ENCODE peak calls at places on chromosome 4, in nine cellular contexts. M is tibial nerve, S is mesothelial cell of epicardium, F is foreskin fibroblast, D is RWPE1, W is AG09309, U is BJ, N is GM10248, J is left ventricle myocardium inferior. G is an unnamed sample.

GRCh38 chr4:21134994-21135393 is 434.7 kb downstream of the PACRGL start:
- DNase-seq in M (no peak), S (no peak), F (peak; percentile 52), D (no peak), W (no peak), U (no peak), N (no peak), J (no peak), G (no peak)

GRCh38 chr4:111499291-111499690 is 646.0 kb upstream of the FAM241A start:
- DNase-seq in M (no peak), S (no peak), F (no peak), D (no peak), W (no peak), U (no peak), N (no peak), J (no peak), G (no peak)

GRCh38 chr4:40335508-40335860 is 351 bp downstream of the CHRNA9 start:
- DNase-seq in M (no peak), S (no peak), F (peak; percentile 60), D (no peak), W (no peak), U (peak; percentile 13), N (no peak), J (no peak), G (no peak)

GRCh38 chr4:57074753-57075152 is 35.4 kb downstream of the IGFBP7 start:
- DNase-seq in M (no peak), S (no peak), F (peak; percentile 87), D (peak; percentile 68), W (peak; percentile 80), U (peak; percentile 51), N (no peak), J (no peak), G (no peak)

GRCh38 chr4:142405021-142405991 is 440.8 kb downstream of the INPP4B start:
- DNase-seq in M (peak; percentile 14), S (no peak), F (peak; percentile 89), D (peak; percentile 67), W (peak; percentile 67), U (peak; percentile 77), N (no peak), J (peak; percentile 23), G (peak; percentile 30)

GRCh38 chr4:40750461-40751258 is 905 bp downstream of the NSUN7 start:
- DNase-seq in M (no peak), S (no peak), F (peak; percentile 33), D (no peak), W (no peak), U (no peak), N (no peak), J (no peak), G (no peak)

GRCh38 chr4:15694431-15694830 is 8.4 kb upstream of the BST1 start:
- DNase-seq in M (no peak), S (no peak), F (no peak), D (no peak), W (no peak), U (no peak), N (no peak), J (no peak), G (no peak)

GRCh38 chr4:64417974-64418373 is 8.7 kb upstream of the TECRL start:
- DNase-seq in M (no peak), S (no peak), F (no peak), D (peak; percentile 6), W (no peak), U (no peak), N (no peak), J (no peak), G (no peak)

GRCh38 chr4:73679836-73680235 is 59.6 kb upstream of the RASSF6 start:
- DNase-seq in M (no peak), S (no peak), F (peak; percentile 71), D (peak; percentile 51), W (peak; percentile 64), U (peak; percentile 26), N (no peak), J (no peak), G (no peak)

GRCh38 chr4:37802068-37802666 is 24.3 kb upstream of the PGM2 start:
- DNase-seq in M (no peak), S (no peak), F (peak; percentile 75), D (peak; percentile 64), W (no peak), U (no peak), N (no peak), J (peak; percentile 26), G (no peak)

GRCh38 chr4:76658231-76659102 is 223.4 kb downstream of the SHROOM3 start:
- DNase-seq in M (no peak), S (no peak), F (peak; percentile 87), D (peak; percentile 71), W (peak; percentile 72), U (peak; percentile 84), N (no peak), J (no peak), G (no peak)

GRCh38 chr4:52372747-52373146 is 286.4 kb downstream of the USP46 start:
- DNase-seq in M (no peak), S (no peak), F (no peak), D (no peak), W (no peak), U (no peak), N (no peak), J (no peak), G (no peak)

DNA sequence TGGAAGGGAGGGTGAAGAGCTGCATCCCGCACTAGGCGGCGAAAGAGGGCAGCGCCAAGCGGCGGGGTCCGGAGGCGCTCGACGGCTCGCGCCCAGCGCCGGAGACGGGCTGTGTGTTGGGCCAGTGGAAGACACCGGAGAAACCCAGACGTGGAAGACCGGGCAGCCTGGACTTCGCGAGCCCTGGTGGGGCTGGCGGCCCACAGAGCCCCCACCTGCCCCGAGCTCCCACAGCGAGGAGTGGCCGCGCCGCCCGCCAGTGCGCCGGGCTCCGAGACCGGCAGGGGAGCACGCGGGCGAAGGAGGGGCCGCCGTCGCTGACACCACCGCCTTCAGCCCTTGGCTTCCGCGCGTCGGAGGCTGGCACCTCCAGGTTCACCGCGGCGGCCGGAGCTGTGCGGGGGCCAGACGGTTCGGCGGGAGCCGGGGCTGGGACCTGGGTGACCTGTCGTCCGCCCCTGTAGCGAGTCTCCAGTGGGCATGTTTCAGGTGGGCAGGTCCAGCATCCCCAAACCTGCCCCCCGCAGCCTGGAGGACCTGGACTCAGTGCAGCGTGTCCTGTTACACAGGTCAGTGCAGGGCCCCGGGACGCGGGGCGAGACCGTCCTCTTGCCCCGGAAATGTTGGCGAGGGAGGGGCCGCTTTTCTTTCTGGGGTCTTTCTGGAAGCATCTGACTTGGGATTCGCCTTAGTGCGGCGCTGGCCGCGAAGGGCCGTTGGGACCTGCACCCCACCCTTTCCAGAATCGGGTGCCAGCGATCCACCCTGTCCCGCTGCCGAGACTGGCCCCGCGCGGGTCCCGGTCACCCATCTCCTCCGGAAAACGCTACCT is 9.6 kb upstream of the INTU start:
- DNase-seq in M (no peak), S (peak; percentile 20), F (peak; percentile 73), D (peak; percentile 47), W (no peak), U (no peak), N (no peak), J (peak; percentile 25), G (no peak)
- TF ChIP-seq CTCF in M (peak; percentile 40), S (no peak), F (peak; percentile 26), D (peak; percentile 56), W (no peak), U (peak; percentile 44), N (no peak), J (peak; percentile 23), G (no peak)

GRCh38 chr4:171794528-171794927 is 18.7 kb upstream of the GALNTL6 start:
- DNase-seq in M (no peak), S (no peak), F (no peak), D (no peak), W (no peak), U (no peak), N (no peak), J (no peak), G (no peak)
- TF ChIP-seq CTCF in M (no peak), S (no peak), F (no peak), D (no peak), W (no peak), U (no peak), N (no peak), J (no peak), G (no peak)

DNA sequence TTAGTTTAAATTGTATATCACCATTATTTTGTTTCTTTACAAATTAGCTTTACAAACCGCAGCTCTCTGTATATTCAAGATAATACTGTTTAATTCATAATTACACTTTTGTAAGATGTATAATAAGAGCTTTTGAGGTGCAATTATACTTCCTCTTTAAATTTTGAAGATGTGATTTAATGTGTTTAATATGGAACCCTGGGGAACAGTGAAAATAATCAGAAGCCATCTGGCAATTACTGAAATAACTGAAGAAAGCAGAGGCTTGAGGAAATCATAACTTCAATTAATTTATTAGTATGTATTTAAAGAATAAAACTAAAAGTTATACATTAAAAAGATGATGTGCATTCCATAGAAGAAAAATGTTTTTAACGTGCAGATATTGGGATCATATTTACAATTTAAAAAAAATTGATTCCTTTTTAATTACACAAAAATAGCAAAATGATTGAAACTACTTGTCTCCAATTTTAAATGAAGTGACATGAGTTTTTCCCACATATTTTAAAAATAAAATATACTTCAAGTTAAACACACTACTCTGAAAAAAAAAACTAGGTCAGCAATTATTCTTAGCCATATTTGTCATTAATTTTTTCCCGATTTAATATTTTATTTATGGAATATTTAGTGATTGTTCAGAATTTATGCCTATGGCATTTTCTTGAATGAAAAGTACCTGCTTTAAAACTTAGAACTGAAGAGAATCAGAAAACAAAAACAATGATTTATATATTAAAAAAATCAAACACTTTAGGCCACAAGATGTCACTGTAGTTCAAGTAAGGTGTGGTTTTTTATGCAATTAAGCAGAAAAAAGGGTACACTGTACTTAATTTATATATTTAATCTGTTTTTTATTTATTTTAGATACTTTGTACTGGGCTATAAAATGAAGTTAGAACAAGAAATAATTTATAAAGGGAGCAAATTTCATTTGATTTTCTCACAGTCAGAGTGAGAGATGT is 942.7 kb upstream of the NDST4 start:
- DNase-seq in M (no peak), S (no peak), F (peak; percentile 7), D (no peak), W (no peak), U (no peak), N (no peak), J (no peak), G (no peak)
- TF ChIP-seq CTCF in M (no peak), S (peak; percentile 26), F (no peak), D (peak; percentile 35), W (no peak), U (no peak), N (peak; percentile 13), J (no peak), G (no peak)

GRCh38 chr4:122826596-122827257 is at the start of gene FGF2:
- DNase-seq in M (peak; percentile 54), S (peak; percentile 41), F (peak; percentile 90), D (peak; percentile 43), W (no peak), U (no peak), N (peak; percentile 54), J (peak; percentile 67), G (peak; percentile 49)

GRCh38 chr4:122830392-122831095 is 3.9 kb downstream of the FGF2 start:
- DNase-seq in M (no peak), S (no peak), F (peak; percentile 65), D (no peak), W (no peak), U (no peak), N (no peak), J (no peak), G (no peak)

GRCh38 chr4:122827258-122827887 is 742 bp downstream of the FGF2 start:
- DNase-seq in M (peak; percentile 16), S (peak; percentile 22), F (peak; percentile 83), D (peak; percentile 41), W (no peak), U (no peak), N (peak; percentile 65), J (peak; percentile 42), G (no peak)

GRCh38 chr4:122826000-122826595 is 533 bp upstream of the FGF2 start:
- DNase-seq in M (no peak), S (no peak), F (no peak), D (no peak), W (no peak), U (no peak), N (no peak), J (no peak), G (no peak)

GRCh38 chr4:122827899-122828601 is 1.4 kb downstream of the FGF2 start:
- DNase-seq in M (peak; percentile 22), S (no peak), F (peak; percentile 83), D (peak; percentile 53), W (no peak), U (no peak), N (peak; percentile 81), J (no peak), G (peak; percentile 39)
- TF ChIP-seq CTCF in M (peak; percentile 41), S (no peak), F (peak; percentile 7), D (no peak), W (peak; percentile 14), U (peak; percentile 17), N (peak; percentile 11), J (peak; percentile 36), G (no peak)

G was measured in omental fat pad.